ENCODE peak calls at places on chromosomes 16 and 17, in ten cellular contexts. One of them, this sample, is unnamed.

GRCh38 chr16:11914759-11915643 is 755 bp downstream of the GSPT1 start:
- DNase-seq in endothelial cell of umbilical vein: peak; percentile 11
- DNase-seq in cardiac fibroblast: peak; percentile 37
- DNase-seq in body of pancreas: peak; percentile 36
- DNase-seq in OCI-LY7: peak; percentile 64
- DNase-seq in mucosa of descending colon: peak; percentile 72
- DNase-seq in cardiac muscle cell: peak; percentile 33
- DNase-seq in GM20000: peak; percentile 76
- DNase-seq in astrocyte of the spinal cord: peak; percentile 43
- DNase-seq in GM13977: peak; percentile 78
- DNase-seq in this sample: peak; percentile 51

GRCh38 chr16:2284797-2285576 is 17.1 kb upstream of the RNPS1 start:
- DNase-seq in endothelial cell of umbilical vein: no peak
- DNase-seq in cardiac fibroblast: no peak
- DNase-seq in body of pancreas: no peak
- DNase-seq in OCI-LY7: no peak
- DNase-seq in mucosa of descending colon: no peak
- DNase-seq in cardiac muscle cell: no peak
- DNase-seq in GM20000: no peak
- DNase-seq in astrocyte of the spinal cord: no peak
- DNase-seq in GM13977: no peak
- DNase-seq in this sample: no peak

GRCh38 chr17:47119746-47120520 is 69.2 kb downstream of the CDC27 start:
- DNase-seq in endothelial cell of umbilical vein: no peak
- DNase-seq in cardiac fibroblast: no peak
- DNase-seq in body of pancreas: no peak
- DNase-seq in OCI-LY7: no peak
- DNase-seq in mucosa of descending colon: no peak
- DNase-seq in cardiac muscle cell: peak; percentile 20
- DNase-seq in GM20000: no peak
- DNase-seq in astrocyte of the spinal cord: peak; percentile 80
- DNase-seq in GM13977: no peak
- DNase-seq in this sample: no peak

GRCh38 chr16:17397499-17397891 is 73.3 kb downstream of the XYLT1 start:
- DNase-seq in endothelial cell of umbilical vein: peak; percentile 79
- DNase-seq in cardiac fibroblast: peak; percentile 50
- DNase-seq in body of pancreas: peak; percentile 77
- DNase-seq in OCI-LY7: no peak
- DNase-seq in mucosa of descending colon: no peak
- DNase-seq in cardiac muscle cell: peak; percentile 66
- DNase-seq in GM20000: no peak
- DNase-seq in astrocyte of the spinal cord: peak; percentile 48
- DNase-seq in GM13977: no peak
- DNase-seq in this sample: no peak

GRCh38 chr17:17098426-17099035 is 56.3 kb downstream of the MPRIP start:
- DNase-seq in endothelial cell of umbilical vein: no peak
- DNase-seq in cardiac fibroblast: peak; percentile 80
- DNase-seq in body of pancreas: no peak
- DNase-seq in OCI-LY7: no peak
- DNase-seq in mucosa of descending colon: no peak
- DNase-seq in cardiac muscle cell: peak; percentile 81
- DNase-seq in GM20000: no peak
- DNase-seq in astrocyte of the spinal cord: peak; percentile 31
- DNase-seq in GM13977: no peak
- DNase-seq in this sample: no peak

GRCh38 chr17:48160177-48160967 is 52.8 kb downstream of the SNX11 start:
- DNase-seq in endothelial cell of umbilical vein: no peak
- DNase-seq in cardiac fibroblast: no peak
- DNase-seq in body of pancreas: peak; percentile 75
- DNase-seq in OCI-LY7: no peak
- DNase-seq in mucosa of descending colon: peak; percentile 39
- DNase-seq in cardiac muscle cell: no peak
- DNase-seq in GM20000: no peak
- DNase-seq in astrocyte of the spinal cord: no peak
- DNase-seq in GM13977: no peak
- DNase-seq in this sample: no peak

GRCh38 chr16:51569204-51569911 is 418.3 kb upstream of the SALL1 start:
- DNase-seq in endothelial cell of umbilical vein: peak; percentile 60
- DNase-seq in cardiac fibroblast: peak; percentile 46
- DNase-seq in body of pancreas: peak; percentile 3
- DNase-seq in OCI-LY7: peak; percentile 1
- DNase-seq in mucosa of descending colon: no peak
- DNase-seq in cardiac muscle cell: peak; percentile 34
- DNase-seq in GM20000: no peak
- DNase-seq in astrocyte of the spinal cord: peak; percentile 37
- DNase-seq in GM13977: no peak
- DNase-seq in this sample: no peak

GRCh38 chr17:21198411-21198810 is 15.6 kb downstream of the TMEM11 start:
- DNase-seq in endothelial cell of umbilical vein: no peak
- DNase-seq in cardiac fibroblast: no peak
- DNase-seq in body of pancreas: no peak
- DNase-seq in OCI-LY7: no peak
- DNase-seq in mucosa of descending colon: no peak
- DNase-seq in cardiac muscle cell: no peak
- DNase-seq in GM20000: no peak
- DNase-seq in astrocyte of the spinal cord: no peak
- DNase-seq in GM13977: no peak
- DNase-seq in this sample: no peak

GRCh38 chr17:17628388-17629008 is 37.0 kb upstream of the PEMT start:
- DNase-seq in endothelial cell of umbilical vein: no peak
- DNase-seq in cardiac fibroblast: no peak
- DNase-seq in body of pancreas: no peak
- DNase-seq in OCI-LY7: peak; percentile 16
- DNase-seq in mucosa of descending colon: peak; percentile 69
- DNase-seq in cardiac muscle cell: no peak
- DNase-seq in GM20000: peak; percentile 62
- DNase-seq in astrocyte of the spinal cord: no peak
- DNase-seq in GM13977: peak; percentile 71
- DNase-seq in this sample: no peak

GRCh38 chr16:59224426-59224825 is 490.3 kb upstream of the GOT2 start:
- DNase-seq in endothelial cell of umbilical vein: no peak
- DNase-seq in cardiac fibroblast: no peak
- DNase-seq in body of pancreas: no peak
- DNase-seq in OCI-LY7: no peak
- DNase-seq in mucosa of descending colon: no peak
- DNase-seq in cardiac muscle cell: no peak
- DNase-seq in GM20000: no peak
- DNase-seq in astrocyte of the spinal cord: no peak
- DNase-seq in GM13977: no peak
- DNase-seq in this sample: no peak

GRCh38 chr17:27284811-27285415 is 9.0 kb upstream of the WSB1 start:
- DNase-seq in endothelial cell of umbilical vein: peak; percentile 93
- DNase-seq in cardiac fibroblast: peak; percentile 58
- DNase-seq in body of pancreas: peak; percentile 14
- DNase-seq in OCI-LY7: no peak
- DNase-seq in mucosa of descending colon: no peak
- DNase-seq in cardiac muscle cell: peak; percentile 56
- DNase-seq in GM20000: no peak
- DNase-seq in astrocyte of the spinal cord: no peak
- DNase-seq in GM13977: no peak
- DNase-seq in this sample: no peak

GRCh38 chr17:36123431-36123830 is 19.8 kb downstream of the CCL4 start:
- DNase-seq in endothelial cell of umbilical vein: no peak
- DNase-seq in cardiac fibroblast: no peak
- DNase-seq in body of pancreas: no peak
- DNase-seq in OCI-LY7: no peak
- DNase-seq in mucosa of descending colon: no peak
- DNase-seq in cardiac muscle cell: no peak
- DNase-seq in GM20000: no peak
- DNase-seq in astrocyte of the spinal cord: no peak
- DNase-seq in GM13977: no peak
- DNase-seq in this sample: no peak

GRCh38 chr17:36117505-36118382 is 14.1 kb downstream of the CCL4 start:
- DNase-seq in endothelial cell of umbilical vein: no peak
- DNase-seq in cardiac fibroblast: no peak
- DNase-seq in body of pancreas: no peak
- DNase-seq in OCI-LY7: no peak
- DNase-seq in mucosa of descending colon: no peak
- DNase-seq in cardiac muscle cell: no peak
- DNase-seq in GM20000: peak; percentile 24
- DNase-seq in astrocyte of the spinal cord: peak; percentile 17
- DNase-seq in GM13977: peak; percentile 22
- DNase-seq in this sample: no peak

GRCh38 chr17:36120221-36120620 is 16.6 kb downstream of the CCL4 start:
- DNase-seq in endothelial cell of umbilical vein: no peak
- DNase-seq in cardiac fibroblast: no peak
- DNase-seq in body of pancreas: no peak
- DNase-seq in OCI-LY7: no peak
- DNase-seq in mucosa of descending colon: no peak
- DNase-seq in cardiac muscle cell: no peak
- DNase-seq in GM20000: no peak
- DNase-seq in astrocyte of the spinal cord: peak; percentile 67
- DNase-seq in GM13977: no peak
- DNase-seq in this sample: no peak

DNA sequence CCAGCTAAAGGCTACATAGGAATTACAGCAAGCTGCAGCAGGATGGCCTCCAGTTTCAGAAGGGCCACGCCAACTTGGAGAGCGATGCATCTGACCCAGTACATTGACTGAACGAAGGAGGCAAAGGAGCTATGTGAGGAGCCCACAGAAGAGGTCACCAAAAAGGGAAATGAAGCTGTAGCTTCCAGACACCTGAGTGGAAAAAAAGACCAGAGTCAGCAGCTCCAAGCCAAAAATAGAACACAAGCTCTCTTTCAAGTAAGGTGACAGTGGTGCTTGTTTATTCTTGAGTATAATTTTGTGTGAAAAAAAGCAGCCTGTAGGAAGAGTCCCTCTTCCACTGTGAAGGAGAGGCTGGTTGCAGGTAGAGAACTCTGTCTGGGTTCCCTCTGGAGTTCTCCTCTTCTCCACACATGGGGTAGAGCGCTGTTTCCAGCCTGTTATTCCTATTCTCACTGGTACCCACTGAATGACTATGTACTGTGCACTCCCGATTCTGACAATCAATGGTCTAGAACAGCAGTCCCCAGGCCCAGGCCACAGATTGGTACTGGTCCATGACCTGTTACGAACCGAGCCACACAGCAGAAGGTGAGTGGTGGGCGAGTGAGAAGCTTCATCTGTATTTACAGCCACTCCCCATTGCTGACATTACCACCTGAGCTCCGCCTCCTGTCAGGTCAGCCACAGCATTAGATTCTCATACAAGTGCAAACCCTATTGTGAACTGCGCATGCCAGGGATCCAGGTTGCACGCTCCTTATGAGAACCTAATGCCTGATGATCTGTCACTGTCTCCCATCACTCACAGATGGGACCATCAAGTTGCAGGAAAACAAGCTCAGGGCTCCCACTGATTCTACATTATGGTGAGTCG is 15.1 kb downstream of the CCL4 start:
- DNase-seq in endothelial cell of umbilical vein: no peak
- DNase-seq in cardiac fibroblast: no peak
- DNase-seq in body of pancreas: no peak
- DNase-seq in OCI-LY7: no peak
- DNase-seq in mucosa of descending colon: no peak
- DNase-seq in cardiac muscle cell: no peak
- DNase-seq in GM20000: no peak
- DNase-seq in astrocyte of the spinal cord: no peak
- DNase-seq in GM13977: no peak
- DNase-seq in this sample: no peak
- TF ChIP-seq CTCF in endothelial cell of umbilical vein: no peak
- TF ChIP-seq CTCF in cardiac fibroblast: no peak
- TF ChIP-seq CTCF in body of pancreas: no peak
- TF ChIP-seq CTCF in OCI-LY7: no peak
- TF ChIP-seq CTCF in mucosa of descending colon: no peak
- TF ChIP-seq CTCF in cardiac muscle cell: no peak
- TF ChIP-seq CTCF in GM20000: no peak
- TF ChIP-seq CTCF in astrocyte of the spinal cord: no peak
- TF ChIP-seq CTCF in GM13977: no peak
- TF ChIP-seq CTCF in this sample: no peak

GRCh38 chr16:22664561-22664997 is 149.4 kb upstream of the HS3ST2 start:
- DNase-seq in endothelial cell of umbilical vein: no peak
- DNase-seq in cardiac fibroblast: no peak
- DNase-seq in body of pancreas: no peak
- DNase-seq in OCI-LY7: peak; percentile 78
- DNase-seq in mucosa of descending colon: no peak
- DNase-seq in cardiac muscle cell: no peak
- DNase-seq in GM20000: no peak
- DNase-seq in astrocyte of the spinal cord: no peak
- DNase-seq in GM13977: no peak
- DNase-seq in this sample: no peak
- TF ChIP-seq CTCF in endothelial cell of umbilical vein: no peak
- TF ChIP-seq CTCF in cardiac fibroblast: no peak
- TF ChIP-seq CTCF in body of pancreas: no peak
- TF ChIP-seq CTCF in OCI-LY7: no peak
- TF ChIP-seq CTCF in mucosa of descending colon: no peak
- TF ChIP-seq CTCF in cardiac muscle cell: no peak
- TF ChIP-seq CTCF in GM20000: no peak
- TF ChIP-seq CTCF in astrocyte of the spinal cord: no peak
- TF ChIP-seq CTCF in GM13977: no peak
- TF ChIP-seq CTCF in this sample: no peak

GRCh38 chr17:39809221-39809620 is 54.9 kb downstream of the IKZF3 start:
- DNase-seq in endothelial cell of umbilical vein: no peak
- DNase-seq in cardiac fibroblast: no peak
- DNase-seq in body of pancreas: no peak
- DNase-seq in OCI-LY7: no peak
- DNase-seq in mucosa of descending colon: no peak
- DNase-seq in cardiac muscle cell: no peak
- DNase-seq in GM20000: no peak
- DNase-seq in astrocyte of the spinal cord: no peak
- DNase-seq in GM13977: no peak
- DNase-seq in this sample: no peak
- TF ChIP-seq CTCF in endothelial cell of umbilical vein: no peak
- TF ChIP-seq CTCF in cardiac fibroblast: no peak
- TF ChIP-seq CTCF in body of pancreas: no peak
- TF ChIP-seq CTCF in OCI-LY7: no peak
- TF ChIP-seq CTCF in mucosa of descending colon: no peak
- TF ChIP-seq CTCF in cardiac muscle cell: no peak
- TF ChIP-seq CTCF in GM20000: no peak
- TF ChIP-seq CTCF in astrocyte of the spinal cord: no peak
- TF ChIP-seq CTCF in GM13977: no peak
- TF ChIP-seq CTCF in this sample: no peak

DNA sequence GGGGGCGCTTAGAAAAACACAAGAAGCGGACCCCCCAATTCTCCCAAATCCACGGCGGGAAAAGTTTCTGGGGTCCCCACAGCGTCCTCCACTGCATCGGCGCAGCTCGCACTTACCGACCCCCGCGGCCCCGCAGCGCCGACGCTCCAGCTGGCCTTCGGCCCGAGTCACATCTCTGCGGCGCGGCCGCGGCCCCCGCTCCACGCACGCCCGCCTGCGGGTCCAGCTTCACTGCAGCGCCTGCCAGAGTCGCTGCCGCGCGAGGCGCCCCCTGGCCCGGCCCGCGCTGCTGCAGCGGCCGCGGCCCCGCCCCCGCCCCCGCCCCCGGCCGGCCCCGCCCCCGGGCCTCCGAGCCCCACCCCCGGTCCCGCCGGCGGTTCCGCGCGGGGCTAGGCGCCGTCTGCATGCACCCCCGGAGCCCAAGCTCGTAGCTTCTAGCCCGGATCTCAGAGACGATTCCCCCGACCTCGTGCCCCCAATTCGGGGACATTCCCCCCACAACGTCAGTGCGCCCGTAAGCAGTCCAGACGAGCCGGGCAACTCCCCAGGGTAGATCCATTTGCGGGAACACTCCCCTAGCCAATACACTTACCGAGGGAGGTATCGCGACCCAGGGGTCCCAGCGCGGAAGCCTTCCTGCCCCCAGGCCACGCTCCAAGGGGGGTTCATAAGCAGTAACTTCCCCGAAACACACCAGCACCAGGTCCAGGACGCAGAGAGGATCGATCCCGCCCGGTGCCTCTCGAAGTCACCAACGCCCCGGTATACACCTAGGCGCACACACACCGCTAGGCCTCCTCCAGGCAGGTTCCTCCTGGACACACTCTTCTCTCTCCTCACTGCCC is at the start of gene GPRC5B:
- DNase-seq in endothelial cell of umbilical vein: peak; percentile 53
- DNase-seq in cardiac fibroblast: peak; percentile 66
- DNase-seq in body of pancreas: peak; percentile 51
- DNase-seq in OCI-LY7: peak; percentile 29
- DNase-seq in mucosa of descending colon: peak; percentile 64
- DNase-seq in cardiac muscle cell: peak; percentile 58
- DNase-seq in GM20000: peak; percentile 77
- DNase-seq in astrocyte of the spinal cord: no peak
- DNase-seq in GM13977: peak; percentile 74
- DNase-seq in this sample: no peak
- TF ChIP-seq CTCF in endothelial cell of umbilical vein: peak; percentile 27
- TF ChIP-seq CTCF in cardiac fibroblast: no peak
- TF ChIP-seq CTCF in body of pancreas: peak; percentile 12
- TF ChIP-seq CTCF in OCI-LY7: no peak
- TF ChIP-seq CTCF in mucosa of descending colon: no peak
- TF ChIP-seq CTCF in cardiac muscle cell: no peak
- TF ChIP-seq CTCF in GM20000: no peak
- TF ChIP-seq CTCF in astrocyte of the spinal cord: peak; percentile 10
- TF ChIP-seq CTCF in GM13977: peak; percentile 13
- TF ChIP-seq CTCF in this sample: no peak

This sample was measured in CD14-positive monocyte.